ENCODE peak calls at places on chromosome 22, in four cellular contexts. One of them, this sample, is unnamed.

GRCh38 chr22:36569999-36570398 is 41.0 kb upstream of the EIF3D start:
- DNase-seq in H1: peak
- DNase-seq in SK-N-SH: peak
- DNase-seq in HepG2: peak
- DNase-seq in this sample: no peak

GRCh38 chr22:37273126-37273845 is 9.0 kb upstream of the CYTH4 start:
- DNase-seq in SK-N-SH: no peak
- DNase-seq in HepG2: no peak
- DNase-seq in H1: no peak
- DNase-seq in this sample: no peak

GRCh38 chr22:18991828-18992442 is 55.8 kb upstream of the PRODH start:
- DNase-seq in SK-N-SH: no peak
- DNase-seq in H1: no peak
- DNase-seq in HepG2: no peak
- DNase-seq in this sample: no peak

GRCh38 chr22:42895087-42895486 is 38.0 kb upstream of the ARFGAP3 start:
- DNase-seq in SK-N-SH: no peak
- DNase-seq in H1: no peak
- DNase-seq in HepG2: no peak
- DNase-seq in this sample: peak

GRCh38 chr22:30211124-30211820 is 35.3 kb downstream of the LIF start:
- DNase-seq in H1: no peak
- DNase-seq in SK-N-SH: peak
- DNase-seq in HepG2: no peak
- DNase-seq in this sample: no peak

GRCh38 chr22:27801197-27801615 is 350 bp downstream of the MN1 start:
- DNase-seq in SK-N-SH: peak
- DNase-seq in H1: no peak
- DNase-seq in HepG2: no peak
- DNase-seq in this sample: no peak

GRCh38 chr22:41021655-41022454 is 70.5 kb upstream of the EP300 start:
- DNase-seq in HepG2: peak
- DNase-seq in SK-N-SH: peak
- DNase-seq in H1: no peak
- DNase-seq in this sample: no peak

GRCh38 chr22:43257549-43257948 is 70.6 kb upstream of the TTLL12 start:
- DNase-seq in SK-N-SH: no peak
- DNase-seq in H1: no peak
- DNase-seq in HepG2: no peak
- DNase-seq in this sample: no peak

GRCh38 chr22:22720724-22721261 is 76.4 kb downstream of the GGTLC2 start:
- DNase-seq in SK-N-SH: no peak
- DNase-seq in H1: no peak
- DNase-seq in HepG2: no peak
- DNase-seq in this sample: peak

GRCh38 chr22:11627436-11627797 is 3900.6 kb upstream of the OR11H1 start:
- DNase-seq in HepG2: no peak
- DNase-seq in H1: no peak
- DNase-seq in SK-N-SH: no peak
- DNase-seq in this sample: no peak

GRCh38 chr22:39545310-39546063 is 12.9 kb upstream of the RPS19BP1 start:
- DNase-seq in SK-N-SH: no peak
- DNase-seq in HepG2: no peak
- DNase-seq in H1: no peak
- DNase-seq in this sample: no peak
- TF ChIP-seq TCF12 in SK-N-SH: no peak
- TF ChIP-seq TCF12 in HepG2: no peak
- TF ChIP-seq TCF12 in H1: no peak
- TF ChIP-seq TCF12 in this sample: no peak

GRCh38 chr22:44284711-44285110 is 28.0 kb downstream of the SHISAL1 start:
- DNase-seq in HepG2: no peak
- DNase-seq in H1: no peak
- DNase-seq in SK-N-SH: no peak
- DNase-seq in this sample: no peak

GRCh38 chr22:44286673-44287072 is 26.1 kb downstream of the SHISAL1 start:
- DNase-seq in SK-N-SH: no peak
- DNase-seq in H1: no peak
- DNase-seq in HepG2: no peak
- DNase-seq in this sample: no peak

GRCh38 chr22:44288951-44289350 is 23.8 kb downstream of the SHISAL1 start:
- DNase-seq in SK-N-SH: no peak
- DNase-seq in HepG2: peak
- DNase-seq in H1: no peak
- DNase-seq in this sample: no peak

GRCh38 chr22:44289429-44290171 is 23.2 kb downstream of the SHISAL1 start:
- DNase-seq in HepG2: no peak
- DNase-seq in H1: no peak
- DNase-seq in SK-N-SH: peak
- DNase-seq in this sample: no peak

GRCh38 chr22:44287121-44287693 is 25.5 kb downstream of the SHISAL1 start:
- DNase-seq in H1: no peak
- DNase-seq in HepG2: no peak
- DNase-seq in SK-N-SH: no peak
- DNase-seq in this sample: no peak
- TF ChIP-seq TCF12 in H1: no peak
- TF ChIP-seq TCF12 in HepG2: no peak
- TF ChIP-seq TCF12 in SK-N-SH: no peak
- TF ChIP-seq TCF12 in this sample: no peak

GRCh38 chr22:38424525-38425080 is 30.4 kb downstream of the KCNJ4 start:
- DNase-seq in HepG2: no peak
- DNase-seq in H1: no peak
- DNase-seq in SK-N-SH: no peak
- DNase-seq in this sample: no peak

GRCh38 chr22:38420734-38421133 is 34.3 kb downstream of the KCNJ4 start:
- DNase-seq in H1: no peak
- DNase-seq in HepG2: no peak
- DNase-seq in SK-N-SH: no peak
- DNase-seq in this sample: no peak

GRCh38 chr22:38423512-38424503 is 31.2 kb downstream of the KCNJ4 start:
- DNase-seq in HepG2: peak
- DNase-seq in H1: no peak
- DNase-seq in SK-N-SH: no peak
- DNase-seq in this sample: no peak

GRCh38 chr22:38419864-38420172 is 35.2 kb downstream of the KCNJ4 start:
- DNase-seq in SK-N-SH: no peak
- DNase-seq in H1: no peak
- DNase-seq in HepG2: no peak
- DNase-seq in this sample: no peak

GRCh38 chr22:38422615-38423511 is 32.1 kb downstream of the KCNJ4 start:
- DNase-seq in H1: no peak
- DNase-seq in SK-N-SH: no peak
- DNase-seq in HepG2: no peak
- DNase-seq in this sample: no peak
- TF ChIP-seq TCF12 in H1: no peak
- TF ChIP-seq TCF12 in SK-N-SH: no peak
- TF ChIP-seq TCF12 in HepG2: no peak
- TF ChIP-seq TCF12 in this sample: no peak

GRCh38 chr22:50548046-50548912 is 2.6 kb downstream of the KLHDC7B start:
- DNase-seq in HepG2: no peak
- DNase-seq in H1: no peak
- DNase-seq in SK-N-SH: peak
- DNase-seq in this sample: no peak

GRCh38 chr22:50551160-50551752 is 5.6 kb downstream of the KLHDC7B start:
- DNase-seq in SK-N-SH: no peak
- DNase-seq in H1: no peak
- DNase-seq in HepG2: no peak
- DNase-seq in this sample: no peak

GRCh38 chr22:50550395-50550794 is 4.7 kb downstream of the KLHDC7B start:
- DNase-seq in HepG2: no peak
- DNase-seq in H1: no peak
- DNase-seq in SK-N-SH: no peak
- DNase-seq in this sample: no peak

GRCh38 chr22:50547231-50547851 is 1.6 kb downstream of the KLHDC7B start:
- DNase-seq in H1: no peak
- DNase-seq in SK-N-SH: peak
- DNase-seq in HepG2: no peak
- DNase-seq in this sample: no peak

DNA sequence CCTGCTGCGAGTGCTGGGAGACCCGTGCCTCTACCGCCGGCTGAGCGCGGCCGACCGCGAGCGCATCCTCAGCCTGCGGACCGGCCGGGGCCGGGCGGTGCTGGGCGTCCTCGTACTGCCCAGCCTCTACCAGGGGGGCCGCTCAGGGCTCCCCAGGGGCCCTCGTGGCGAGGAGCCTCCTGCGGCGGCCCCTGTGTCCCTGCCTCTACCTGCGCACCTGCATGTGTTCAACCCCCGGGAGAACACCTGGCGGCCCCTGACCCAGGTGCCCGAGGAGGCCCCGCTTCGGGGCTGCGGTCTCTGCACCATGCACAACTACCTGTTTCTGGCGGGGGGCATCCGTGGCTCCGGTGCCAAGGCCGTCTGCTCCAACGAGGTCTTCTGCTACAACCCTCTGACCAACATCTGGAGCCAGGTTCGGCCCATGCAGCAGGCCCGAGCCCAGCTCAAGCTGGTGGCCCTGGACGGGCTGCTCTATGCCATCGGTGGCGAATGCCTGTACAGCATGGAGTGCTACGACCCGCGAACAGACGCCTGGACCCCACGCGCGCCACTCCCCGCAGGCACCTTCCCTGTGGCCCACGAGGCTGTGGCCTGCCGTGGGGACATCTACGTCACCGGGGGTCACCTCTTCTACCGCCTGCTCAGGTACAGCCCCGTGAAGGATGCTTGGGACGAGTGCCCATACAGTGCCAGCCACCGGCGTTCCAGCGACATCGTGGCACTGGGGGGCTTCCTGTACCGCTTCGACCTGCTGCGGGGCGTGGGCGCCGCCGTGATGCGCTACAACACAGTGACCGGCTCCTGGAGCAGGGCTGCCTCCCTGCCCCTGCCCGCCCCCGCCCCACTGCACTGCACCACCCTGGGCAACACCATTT is 3.5 kb downstream of the KLHDC7B start:
- DNase-seq in SK-N-SH: peak
- DNase-seq in H1: no peak
- DNase-seq in HepG2: no peak
- DNase-seq in this sample: no peak
- TF ChIP-seq TCF12 in SK-N-SH: no peak
- TF ChIP-seq TCF12 in H1: no peak
- TF ChIP-seq TCF12 in HepG2: no peak
- TF ChIP-seq TCF12 in this sample: peak